ENCODE peak calls at places on chromosomes 16 and 17, in eight cellular contexts. E, V, R, I, B, C, W and U are unnamed samples.

GRCh38 chr17:56297142-56297541 is 143.9 kb downstream of the ANKFN1 start:
- DNase-seq in E (peak), V (no peak), R (no peak), I (no peak), B (no peak), C (no peak), W (no peak), U (no peak)

GRCh38 chr17:44633998-44634397 is 22.3 kb upstream of the MEIOC start:
- DNase-seq in E (no peak), V (no peak), R (no peak), I (no peak), B (no peak), C (no peak), W (no peak), U (no peak)

GRCh38 chr17:78534492-78535284 is 42.5 kb downstream of the DNAH17 start:
- DNase-seq in E (no peak), V (no peak), R (no peak), I (no peak), B (no peak), C (no peak), W (no peak), U (no peak)

GRCh38 chr16:30085820-30086219 is 5.9 kb downstream of the TBX6 start:
- DNase-seq in E (no peak), V (no peak), R (no peak), I (no peak), B (no peak), C (no peak), W (no peak), U (no peak)

GRCh38 chr16:69404275-69404805 is 18.5 kb upstream of the TERF2 start:
- DNase-seq in E (no peak), V (no peak), R (no peak), I (no peak), B (no peak), C (no peak), W (peak), U (no peak)

GRCh38 chr16:87216824-87217205 is 100.4 kb downstream of the C16orf95 start:
- DNase-seq in E (no peak), V (peak), R (no peak), I (no peak), B (peak), C (no peak), W (no peak), U (no peak)

GRCh38 chr16:88921603-88921995 is 55.1 kb upstream of the PABPN1L start:
- DNase-seq in E (no peak), V (no peak), R (no peak), I (peak), B (no peak), C (no peak), W (no peak), U (no peak)

GRCh38 chr16:11138769-11139623 is 117.0 kb downstream of the SOCS1 start:
- DNase-seq in E (no peak), V (peak), R (no peak), I (no peak), B (no peak), C (no peak), W (no peak), U (no peak)

GRCh38 chr16:5032748-5033167 is 977 bp downstream of the NAGPA start:
- DNase-seq in E (no peak), V (no peak), R (no peak), I (no peak), B (no peak), C (no peak), W (no peak), U (no peak)

GRCh38 chr17:65173284-65173793 is 36.2 kb downstream of the RGS9 start:
- DNase-seq in E (no peak), V (no peak), R (peak), I (no peak), B (no peak), C (no peak), W (no peak), U (no peak)

GRCh38 chr16:88771294-88771772 is 13.7 kb downstream of the PIEZO1 start:
- DNase-seq in E (no peak), V (no peak), R (no peak), I (no peak), B (no peak), C (no peak), W (no peak), U (no peak)

GRCh38 chr17:81302861-81303326 is 7.8 kb upstream of the SLC38A10 start:
- DNase-seq in E (no peak), V (no peak), R (peak), I (no peak), B (no peak), C (no peak), W (no peak), U (no peak)

GRCh38 chr16:54489225-54489781 is 202.7 kb upstream of the IRX3 start:
- DNase-seq in E (no peak), V (no peak), R (no peak), I (no peak), B (no peak), C (no peak), W (no peak), U (no peak)

GRCh38 chr16:86414991-86415740 is 95.2 kb upstream of the FOXF1 start:
- DNase-seq in E (no peak), V (no peak), R (no peak), I (no peak), B (no peak), C (peak), W (peak), U (no peak)

GRCh38 chr16:73142069-73142880 is 94.3 kb upstream of the ZFHX3 start:
- DNase-seq in E (no peak), V (no peak), R (no peak), I (no peak), B (no peak), C (no peak), W (no peak), U (no peak)

GRCh38 chr17:67272312-67273050 is 27.5 kb upstream of the HELZ start:
- DNase-seq in E (no peak), V (no peak), R (no peak), I (peak), B (no peak), C (no peak), W (no peak), U (no peak)

GRCh38 chr16:71626858-71627213 is 852 bp downstream of the MARVELD3 start:
- DNase-seq in E (no peak), V (peak), R (no peak), I (no peak), B (no peak), C (no peak), W (no peak), U (no peak)

GRCh38 chr16:30659507-30660423 is 1.5 kb downstream of the FBRS start:
- DNase-seq in E (no peak), V (no peak), R (peak), I (peak), B (no peak), C (no peak), W (no peak), U (no peak)

GRCh38 chr17:71933306-71933705 is 187.5 kb upstream of the SOX9 start:
- DNase-seq in E (no peak), V (no peak), R (no peak), I (no peak), B (no peak), C (no peak), W (no peak), U (no peak)

GRCh38 chr16:46732561-46732960 is 15.6 kb downstream of the MYLK3 start:
- DNase-seq in E (no peak), V (no peak), R (no peak), I (no peak), B (no peak), C (no peak), W (no peak), U (no peak)

GRCh38 chr17:10875984-10876555 is 38.2 kb upstream of the PIRT start:
- DNase-seq in E (no peak), V (no peak), R (peak), I (peak), B (no peak), C (peak), W (peak), U (peak)

GRCh38 chr16:397736-398332 is 835 bp downstream of the NME4 start:
- DNase-seq in E (no peak), V (peak), R (peak), I (peak), B (peak), C (peak), W (peak), U (no peak)

GRCh38 chr16:2764718-2765117 is 12.3 kb downstream of the SRRM2 start:
- DNase-seq in E (no peak), V (no peak), R (no peak), I (no peak), B (no peak), C (no peak), W (no peak), U (no peak)

GRCh38 chr16:27264151-27264550 is 4.4 kb downstream of the NSMCE1 start:
- DNase-seq in E (no peak), V (no peak), R (no peak), I (no peak), B (no peak), C (no peak), W (peak), U (no peak)

GRCh38 chr17:34443832-34444469 is 80.9 kb upstream of the CCL1 start:
- DNase-seq in E (no peak), V (no peak), R (peak), I (peak), B (no peak), C (no peak), W (no peak), U (no peak)
- TF ChIP-seq CTCF in E (no peak), V (no peak), R (peak), I (peak), B (no peak), C (peak), W (peak), U (no peak)

DNA sequence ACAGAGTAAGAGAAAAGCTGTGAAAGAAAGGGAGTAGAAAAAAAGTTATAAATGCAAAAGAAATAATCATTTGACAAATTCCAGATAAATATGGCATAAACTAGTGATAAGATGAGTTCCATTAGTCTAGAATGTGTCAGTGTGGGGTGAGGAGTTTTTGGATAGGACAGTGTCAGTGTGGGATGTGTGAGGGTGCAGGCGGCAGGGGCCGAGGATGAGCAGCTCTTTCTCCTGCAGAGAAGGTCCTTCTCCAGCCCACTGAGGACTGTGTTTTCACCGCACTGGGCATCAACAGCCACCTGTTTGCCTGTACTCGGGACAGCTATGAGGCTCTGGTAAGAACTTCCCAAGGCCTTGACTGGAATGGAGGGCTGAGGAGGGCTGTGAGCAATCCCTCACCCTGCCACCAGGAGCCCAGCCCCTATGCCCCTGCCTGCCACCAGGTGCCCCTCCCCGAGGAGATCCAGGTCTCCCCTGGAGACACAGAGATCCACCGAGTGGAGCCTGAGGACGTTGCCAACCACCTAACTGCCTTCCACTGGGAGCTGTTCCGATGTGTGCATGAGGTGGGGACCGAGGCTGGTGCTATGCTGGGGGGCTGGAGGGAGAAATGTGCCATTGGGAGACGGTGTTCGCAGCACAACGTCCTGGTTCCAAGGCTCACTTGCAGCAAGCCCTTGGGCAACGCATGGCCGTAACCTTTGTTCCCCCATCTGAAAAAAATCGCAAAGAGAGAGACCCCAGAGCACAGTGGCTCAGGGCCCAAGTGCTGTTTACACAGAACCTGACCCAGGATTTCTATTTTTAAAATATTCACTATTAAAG is 13.1 kb downstream of the RAPGEFL1 start:
- DNase-seq in E (no peak), V (no peak), R (peak), I (peak), B (no peak), C (no peak), W (no peak), U (no peak)
- TF ChIP-seq CTCF in E (peak), V (peak), R (peak), I (no peak), B (peak), C (no peak), W (peak), U (no peak)

GRCh38 chr17:33389506-33390141 is 96.5 kb upstream of the ASIC2 start:
- DNase-seq in E (no peak), V (no peak), R (no peak), I (no peak), B (no peak), C (no peak), W (no peak), U (no peak)
- TF ChIP-seq CTCF in E (no peak), V (no peak), R (no peak), I (no peak), B (no peak), C (no peak), W (no peak), U (no peak)

DNA sequence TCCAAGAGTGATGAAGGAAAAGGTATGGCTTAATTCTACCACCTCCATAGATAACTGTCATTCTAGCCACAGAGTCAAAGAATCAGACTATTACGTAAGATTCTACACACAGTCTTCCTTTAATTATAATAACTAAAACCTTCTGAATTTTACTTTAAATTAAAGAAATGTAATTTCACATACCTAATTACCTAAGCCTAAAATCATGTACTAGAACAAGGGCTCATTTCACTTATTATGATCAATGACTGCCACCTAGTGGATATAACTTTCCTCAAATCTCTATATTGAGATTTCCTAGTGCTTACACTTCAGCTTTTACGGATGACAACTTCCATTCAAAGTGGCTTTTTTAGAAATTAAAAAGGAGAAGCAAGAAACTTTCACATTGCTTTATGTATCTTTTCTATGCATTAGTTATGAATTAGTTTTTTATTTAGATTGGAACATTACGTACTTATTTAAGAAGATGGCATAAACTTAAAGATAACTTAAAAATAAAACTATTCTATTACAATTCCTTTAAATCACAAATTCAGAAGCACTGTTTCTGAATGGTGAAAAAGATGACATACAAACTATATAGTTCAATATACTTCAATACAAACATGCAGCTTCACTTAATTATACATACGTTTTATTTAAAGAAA is 18.2 kb upstream of the ABCA10 start:
- DNase-seq in E (no peak), V (no peak), R (peak), I (peak), B (no peak), C (no peak), W (no peak), U (no peak)
- TF ChIP-seq CTCF in E (peak), V (peak), R (peak), I (peak), B (peak), C (peak), W (peak), U (no peak)